ENCODE peak calls at places on chromosomes 16 and 17, in nine cellular contexts. F is WERI-Rb-1, K is Peyer's patch, R is heart right ventricle, L is lower lobe of right lung, I is mammary epithelial cell, G is stomach, X is right lobe of liver, H is ovary. M is an unnamed sample.

GRCh38 chr17:45046536-45047125 is 4.8 kb downstream of the DCAKD start:
- DNase-seq in H (no peak), X (no peak), K (no peak), R (no peak), F (no peak), L (no peak), G (no peak), I (peak; percentile 91), M (no peak)

GRCh38 chr17:5468075-5468473 is 708 bp downstream of the DHX33 start:
- DNase-seq in L (no peak), G (no peak), I (peak; percentile 16), R (no peak), X (no peak), K (no peak), F (peak; percentile 12), H (no peak), M (no peak)

GRCh38 chr16:85144026-85144915 is 32.0 kb upstream of the CIBAR2 start:
- DNase-seq in I (no peak), F (no peak), L (no peak), K (no peak), R (peak; percentile 72), H (no peak), G (no peak), X (no peak), M (no peak)

GRCh38 chr17:14737984-14738651 is 437.2 kb downstream of the HS3ST3B1 start:
- DNase-seq in X (peak; percentile 81), H (no peak), F (peak; percentile 44), R (peak; percentile 4), L (peak; percentile 78), K (no peak), I (peak; percentile 99), G (peak; percentile 36), M (no peak)

GRCh38 chr16:11682655-11683096 is 14.4 kb downstream of the SNN start:
- DNase-seq in H (no peak), K (no peak), G (no peak), R (no peak), L (no peak), I (peak; percentile 88), X (no peak), F (no peak), M (no peak)

GRCh38 chr16:9206156-9206555 is 114.7 kb downstream of the HAPSTR1 start:
- DNase-seq in G (no peak), H (no peak), L (no peak), I (no peak), K (no peak), F (no peak), X (no peak), R (no peak), M (no peak)

GRCh38 chr16:89643769-89644300 is 13.7 kb downstream of the CHMP1A start:
- DNase-seq in X (no peak), F (no peak), G (no peak), R (no peak), I (no peak), L (no peak), K (peak; percentile 47), H (no peak), M (no peak)

GRCh38 chr17:7445011-7445927 is at the start of gene CHRNB1:
- DNase-seq in X (peak; percentile 95), L (peak; percentile 89), K (peak; percentile 84), H (peak; percentile 73), G (peak; percentile 78), R (peak; percentile 75), I (no peak), F (no peak), M (no peak)

GRCh38 chr17:43434902-43435319 is 36.1 kb downstream of the ARL4D start:
- DNase-seq in L (no peak), H (no peak), X (no peak), K (no peak), R (no peak), G (no peak), F (no peak), I (peak; percentile 92), M (no peak)

GRCh38 chr17:17855334-17855725 is 18.5 kb upstream of the SREBF1 start:
- DNase-seq in H (no peak), X (no peak), F (no peak), I (no peak), L (no peak), K (no peak), R (no peak), G (no peak), M (no peak)

GRCh38 chr17:57971572-57971971 is 16.4 kb upstream of the CUEDC1 start:
- DNase-seq in F (peak; percentile 40), X (peak; percentile 40), I (no peak), L (no peak), H (no peak), K (no peak), G (no peak), R (no peak), M (no peak)

GRCh38 chr17:50200447-50201225 is 795 bp downstream of the COL1A1 start:
- DNase-seq in R (peak; percentile 88), I (peak; percentile 80), L (peak; percentile 92), X (peak; percentile 86), K (peak; percentile 89), H (peak; percentile 98), F (peak; percentile 92), G (peak; percentile 94), M (peak; percentile 79)

GRCh38 chr16:86531193-86531550 is 20.8 kb downstream of the FOXF1 start:
- DNase-seq in K (no peak), R (peak; percentile 50), G (no peak), L (no peak), H (peak; percentile 91), X (no peak), I (no peak), F (no peak), M (no peak)

GRCh38 chr16:3020247-3020603 is at the start of gene TNFRSF12A:
- DNase-seq in R (peak; percentile 74), L (peak; percentile 88), K (peak; percentile 91), I (peak; percentile 76), F (peak; percentile 80), G (peak; percentile 81), X (peak; percentile 81), H (peak; percentile 83), M (no peak)

DNA sequence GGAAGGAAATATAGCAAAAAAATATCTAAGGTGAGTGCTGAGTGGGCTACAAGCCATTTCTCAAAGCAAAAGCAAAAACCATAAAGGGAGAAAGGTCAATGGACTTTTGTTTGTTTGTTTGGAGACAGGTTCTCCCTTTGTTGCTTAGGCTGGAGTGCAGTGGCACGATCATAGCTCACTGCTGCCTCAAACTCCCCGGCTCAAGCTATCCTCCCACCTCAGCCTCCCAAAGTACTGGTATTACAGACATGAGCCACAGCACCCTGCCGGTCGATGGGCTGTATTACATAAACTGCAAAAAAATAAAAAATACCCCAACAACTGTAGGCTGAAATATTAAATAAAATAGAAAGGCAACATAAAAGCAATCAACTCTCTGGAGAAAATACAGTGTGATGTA is 3.5 kb upstream of the RBBP6 start:
- DNase-seq in X (no peak), I (no peak), F (no peak), H (no peak), G (no peak), L (no peak), R (no peak), K (no peak), M (no peak)
- TF ChIP-seq CTCF in X (no peak), I (peak; percentile 6), F (no peak), H (no peak), G (no peak), L (no peak), R (no peak), K (no peak), M (no peak)

GRCh38 chr17:49180303-49180702 is 30.1 kb downstream of the GNGT2 start:
- DNase-seq in L (peak; percentile 77), G (peak; percentile 73), H (peak; percentile 47), I (no peak), K (peak; percentile 63), X (peak; percentile 52), F (peak; percentile 82), R (peak; percentile 66), M (peak; percentile 61)
- H3K9me3 ChIP-seq in L (peaks cover 21% of the 10 kb centered on the region), G (peaks cover 29% of the 10 kb centered on the region), H (no peaks in the 10 kb centered on the region), I (peaks cover 19% of the 10 kb centered on the region), K (peaks cover 15% of the 10 kb centered on the region), X (no peaks in the 10 kb centered on the region), F (peaks cover 34% of the 10 kb centered on the region), R (peaks cover 18% of the 10 kb centered on the region), M (peaks cover 6% of the 10 kb centered on the region)

GRCh38 chr17:67891481-67892119 is 66.3 kb downstream of the BPTF start:
- DNase-seq in H (no peak), F (peak; percentile 50), G (no peak), K (no peak), X (no peak), L (no peak), I (peak; percentile 5), R (no peak), M (no peak)
- TF ChIP-seq CTCF in H (no peak), F (peak; percentile 56), G (no peak), K (no peak), X (peak; percentile 28), L (peak; percentile 25), I (peak; percentile 29), R (peak; percentile 46), M (no peak)

DNA sequence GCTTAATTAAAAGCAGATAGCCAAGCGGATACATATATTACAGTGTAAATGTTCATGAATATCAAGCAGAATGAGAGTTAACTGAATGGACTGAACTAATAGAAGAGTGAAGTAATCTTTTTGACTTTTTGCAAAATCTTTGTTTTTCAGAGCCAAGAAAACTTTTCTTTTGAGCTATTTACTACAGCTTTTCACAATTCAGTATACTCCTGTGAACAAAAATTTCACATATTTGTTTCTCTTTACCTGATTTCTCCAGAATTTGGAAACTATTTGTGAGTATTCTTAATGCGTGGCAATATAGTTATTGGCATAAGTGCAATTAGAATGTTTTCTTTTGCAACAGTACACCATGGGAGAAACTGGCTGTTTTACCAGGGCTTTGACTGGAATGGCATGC is 9.1 kb upstream of the DUXB start:
- DNase-seq in X (no peak), G (no peak), H (no peak), R (no peak), I (no peak), L (no peak), F (no peak), K (no peak), M (no peak)
- H3K9me3 ChIP-seq in X (no peaks in the 10 kb centered on the region), G (peaks cover 6% of the 10 kb centered on the region), H (no peaks in the 10 kb centered on the region), R (peaks cover 14% of the 10 kb centered on the region), I (no peaks in the 10 kb centered on the region), L (peaks cover 14% of the 10 kb centered on the region), F (peaks cover 6% of the 10 kb centered on the region), K (no peaks in the 10 kb centered on the region), M (no peaks in the 10 kb centered on the region)

DNA sequence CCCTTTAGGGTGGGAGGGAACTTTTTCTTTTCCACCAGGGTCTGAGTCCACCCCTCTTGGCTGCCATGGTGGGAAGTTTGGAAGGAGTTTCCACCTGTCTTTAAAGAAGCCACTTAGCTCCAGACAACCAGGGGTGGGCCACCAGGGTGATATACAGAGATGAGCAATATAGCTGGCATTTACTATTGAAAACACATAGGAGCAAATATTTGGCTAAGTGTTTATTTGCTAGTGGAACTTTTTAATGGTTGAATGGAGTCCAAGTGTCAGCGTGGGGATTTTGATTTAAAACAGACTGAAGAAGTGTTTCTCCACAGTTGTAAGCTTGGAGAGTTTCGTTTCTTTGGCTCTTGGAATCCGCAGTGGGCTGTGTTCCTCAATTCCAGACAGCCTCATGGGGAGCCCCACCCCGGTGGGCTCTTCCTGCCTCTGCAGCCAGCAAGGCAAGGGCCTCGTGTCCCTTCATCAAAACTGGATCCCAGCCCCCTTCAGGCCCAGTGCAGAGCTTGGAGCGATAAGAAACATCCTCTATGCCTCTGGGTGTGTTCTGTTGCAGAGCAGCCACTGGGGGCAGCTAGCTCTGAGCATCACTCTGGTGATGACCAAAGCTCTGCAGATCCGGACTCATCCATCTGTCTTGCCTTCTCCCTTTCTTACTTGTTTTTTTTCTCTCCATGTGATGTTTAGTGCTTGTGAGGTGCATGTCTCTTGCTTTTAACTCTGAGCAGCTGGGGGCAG is 36.1 kb downstream of the NOG start:
- DNase-seq in G (no peak), R (no peak), I (no peak), H (no peak), L (no peak), X (no peak), K (no peak), F (peak; percentile 45), M (peak; percentile 26)
- TF ChIP-seq CTCF in G (no peak), R (no peak), I (peak; percentile 40), H (no peak), L (no peak), X (no peak), K (no peak), F (peak; percentile 83), M (no peak)

GRCh38 chr17:22266231-22266630 is 573.9 kb downstream of the KCNJ18 start:
- DNase-seq in L (no peak), G (peak; percentile 17), I (no peak), H (no peak), K (no peak), R (no peak), X (no peak), F (peak; percentile 58), M (no peak)
- H3K9me3 ChIP-seq in L (peaks cover 6% of the 10 kb centered on the region), G (peaks cover 10% of the 10 kb centered on the region), I (peaks cover 47% of the 10 kb centered on the region), H (no peaks in the 10 kb centered on the region), K (no peaks in the 10 kb centered on the region), R (no peaks in the 10 kb centered on the region), X (no peaks in the 10 kb centered on the region), F (no peaks in the 10 kb centered on the region), M (no peaks in the 10 kb centered on the region)